ENCODE peak calls at places on chromosomes 5 and 9, in seven cellular contexts. Q, F, X, B, U, L and S are unnamed samples.

GRCh38 chr9:134768332-134769083 is 112.1 kb upstream of the FCN2 start:
- DNase-seq in X (no peak), Q (no peak), U (no peak), F (no peak), L (peak), B (no peak), S (no peak)

GRCh38 chr5:170471551-170472212 is 32.1 kb upstream of the KCNIP1 start:
- DNase-seq in L (no peak), F (no peak), Q (no peak), U (no peak), B (no peak), X (no peak), S (no peak)

GRCh38 chr5:98330871-98331270 is 442.6 kb upstream of the RGMB start:
- DNase-seq in U (no peak), X (no peak), F (no peak), B (no peak), Q (no peak), L (no peak), S (no peak)

GRCh38 chr5:15502208-15502607 is 2.2 kb downstream of the FBXL7 start:
- DNase-seq in U (peak), B (no peak), Q (no peak), X (peak), F (no peak), L (no peak), S (peak)

GRCh38 chr9:86867658-86868313 is 79.5 kb downstream of the GAS1 start:
- DNase-seq in F (peak), U (peak), X (peak), B (peak), Q (no peak), L (no peak), S (no peak)

GRCh38 chr5:465591-466403 is 22.8 kb downstream of the EXOC3 start:
- DNase-seq in F (no peak), U (no peak), Q (no peak), B (no peak), L (peak), X (no peak), S (no peak)

GRCh38 chr5:42858031-42858643 is 46.4 kb upstream of the SELENOP start:
- DNase-seq in B (no peak), X (peak), L (no peak), Q (no peak), F (no peak), U (no peak), S (no peak)

GRCh38 chr9:88922091-88922490 is 69.2 kb upstream of the S1PR3 start:
- DNase-seq in F (no peak), X (no peak), U (no peak), B (no peak), L (no peak), Q (no peak), S (no peak)

GRCh38 chr5:144697847-144698262 is 527.2 kb downstream of the KCTD16 start:
- DNase-seq in U (peak), Q (no peak), X (peak), B (no peak), F (no peak), L (no peak), S (peak)

GRCh38 chr5:171207256-171207866 is 101.7 kb upstream of the TLX3 start:
- DNase-seq in X (peak), Q (peak), F (peak), B (no peak), U (peak), L (no peak), S (peak)

DNA sequence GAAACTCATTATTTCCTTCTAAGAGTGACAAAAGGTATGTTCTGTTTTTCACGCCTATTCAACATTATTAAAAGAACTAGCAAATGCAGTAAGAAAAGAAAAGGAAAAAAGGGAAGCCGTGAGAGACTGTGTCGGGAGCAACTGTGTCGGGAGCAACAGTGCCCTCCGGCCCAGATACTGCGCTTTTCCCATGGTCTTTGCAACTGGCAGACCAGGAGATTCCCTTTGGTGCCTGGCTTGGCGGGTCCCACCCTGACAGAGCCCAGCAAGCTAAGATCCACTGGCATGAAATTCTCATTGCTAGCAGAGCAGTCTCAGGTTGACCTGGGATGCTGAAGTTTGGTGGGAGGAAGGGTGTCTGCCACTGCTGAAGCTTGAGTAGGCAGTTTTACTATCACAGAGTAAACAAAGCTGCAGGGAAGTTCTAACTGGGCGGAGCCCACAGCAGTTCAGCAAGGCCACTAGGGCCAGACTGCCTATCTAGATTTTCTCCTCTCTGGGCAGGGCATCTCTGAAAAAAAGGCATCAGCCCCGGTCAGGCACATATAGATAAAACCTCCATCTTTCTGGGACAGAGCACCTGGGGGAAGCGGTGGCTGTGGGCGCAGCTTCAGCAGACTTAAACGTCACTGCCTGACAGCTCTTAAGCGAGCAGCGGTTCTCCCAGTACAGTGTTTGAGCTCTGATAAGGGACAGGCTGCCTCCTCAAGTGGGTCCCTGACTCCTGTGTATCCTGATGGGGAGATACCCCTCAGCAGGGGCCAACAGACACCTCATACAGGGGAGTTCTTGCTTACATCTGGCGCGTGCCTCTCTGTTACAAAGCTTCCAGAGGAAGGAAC is 1237.4 kb upstream of the CDH18 start:
- DNase-seq in B (no peak), F (no peak), L (no peak), Q (no peak), X (no peak), U (no peak), S (no peak)
- TF ChIP-seq CTCF in B (no peak), F (no peak), L (no peak), Q (no peak), X (no peak), U (no peak), S (no peak)

GRCh38 chr5:139341689-139342422 is at the start of gene PAIP2:
- DNase-seq in B (peak), U (peak), L (peak), X (peak), F (peak), Q (peak), S (peak)

GRCh38 chr5:139344177-139344576 is 2.5 kb downstream of the PAIP2 start:
- DNase-seq in B (no peak), F (no peak), L (no peak), Q (no peak), U (no peak), X (no peak), S (no peak)

GRCh38 chr5:139342423-139342723 is 719 bp downstream of the PAIP2 start:
- DNase-seq in L (no peak), U (no peak), B (no peak), X (no peak), Q (no peak), F (no peak), S (no peak)

GRCh38 chr5:139341187-139341688 is 416 bp upstream of the PAIP2 start:
- DNase-seq in L (no peak), X (no peak), Q (no peak), B (no peak), F (no peak), U (no peak), S (no peak)

DNA sequence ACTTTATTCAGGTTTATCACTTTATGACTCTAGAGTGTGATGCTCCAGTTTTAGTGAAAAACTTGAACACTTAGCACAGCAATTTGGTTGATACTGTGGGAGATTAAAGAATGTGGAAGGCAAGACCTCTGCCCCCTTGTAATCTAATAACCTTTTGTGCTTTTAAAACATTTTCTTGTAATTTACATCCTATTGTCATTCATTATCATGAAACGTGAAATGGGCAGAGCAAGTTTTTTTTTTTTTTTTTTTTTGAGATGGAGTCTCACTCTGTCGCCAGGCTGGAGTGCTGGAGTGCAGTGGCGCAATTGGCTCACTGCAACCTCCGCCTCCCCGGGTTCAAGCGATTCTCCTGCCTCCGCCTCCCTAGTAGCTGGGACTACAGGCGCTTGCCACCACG is 1.8 kb downstream of the PAIP2 start:
- DNase-seq in Q (no peak), U (no peak), F (no peak), L (no peak), X (no peak), B (no peak), S (no peak)
- H3K4me3 ChIP-seq in Q (peak), U (peak), F (peak), L (peak), X (peak), B (peak), S (peak)

DNA sequence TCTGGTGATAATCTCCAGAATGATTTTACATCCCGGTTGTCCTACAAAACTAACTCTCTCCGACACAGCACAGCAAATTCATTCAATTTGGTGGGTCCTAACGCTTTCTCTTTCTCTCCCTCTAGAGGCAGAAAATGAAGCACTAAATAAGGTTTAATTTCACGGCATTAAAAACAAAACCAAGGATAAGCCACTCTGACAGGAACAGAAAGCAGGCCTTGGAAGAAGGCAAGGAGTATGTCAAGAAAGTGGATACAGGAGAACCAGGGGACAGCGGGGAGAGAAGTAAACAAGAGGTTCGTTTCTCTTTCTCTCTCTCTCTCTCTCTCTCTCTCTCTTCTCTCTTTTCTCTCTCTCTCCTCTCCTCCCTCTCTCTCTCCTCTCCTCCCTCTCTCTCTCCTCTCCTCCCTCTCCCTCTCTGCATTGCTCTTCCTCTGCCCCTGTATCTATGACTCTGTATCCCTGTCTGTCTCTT is 49.8 kb downstream of the EBF1 start:
- DNase-seq in X (peak), U (peak), L (no peak), Q (no peak), B (no peak), F (peak), S (peak)
- TF ChIP-seq CTCF in X (peak), U (peak), L (peak), Q (peak), B (no peak), F (peak), S (peak)

DNA sequence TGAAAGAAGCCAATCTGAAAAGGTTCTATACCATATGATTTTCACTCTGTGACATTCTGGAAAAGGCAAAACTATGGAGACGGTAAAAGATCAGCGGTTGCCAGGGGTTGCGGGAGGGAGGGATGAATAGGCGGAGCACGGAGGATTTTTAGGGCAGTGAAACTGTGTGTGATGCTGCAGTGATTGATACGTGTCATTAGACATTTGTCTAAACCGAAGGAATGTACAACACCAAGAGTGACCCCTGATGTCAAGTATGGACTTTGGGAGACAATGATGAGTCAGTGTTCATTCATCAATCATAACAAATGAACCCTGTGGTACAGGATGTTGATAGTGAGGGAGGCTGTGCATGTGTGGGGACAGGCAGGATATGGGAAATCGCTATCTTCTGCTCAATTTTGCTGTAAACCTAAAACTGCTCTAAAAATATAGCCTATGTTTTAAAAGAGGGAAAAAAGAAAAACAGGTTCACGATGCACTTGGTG is 34.4 kb downstream of the ERGIC1 start:
- DNase-seq in F (no peak), X (peak), Q (no peak), B (no peak), L (no peak), U (peak), S (peak)
- H3K4me3 ChIP-seq in F (peak), X (no peak), Q (no peak), B (no peak), L (peak), U (no peak), S (no peak)

GRCh38 chr5:140869555-140869886 is 764 bp downstream of the PCDHA11 start:
- DNase-seq in Q (no peak), X (no peak), U (no peak), F (no peak), B (no peak), L (no peak), S (no peak)

GRCh38 chr5:140877262-140877581 is 2.1 kb downstream of the PCDHA12 start:
- DNase-seq in L (no peak), F (no peak), B (no peak), Q (no peak), U (no peak), X (no peak), S (no peak)

GRCh38 chr5:140870221-140871201 is 1.8 kb downstream of the PCDHA11 start:
- DNase-seq in X (no peak), Q (no peak), L (no peak), F (no peak), B (no peak), U (no peak), S (no peak)

GRCh38 chr5:140875085-140876065 is at the start of gene PCDHA12:
- DNase-seq in F (peak), U (no peak), L (no peak), B (no peak), Q (no peak), X (no peak), S (no peak)
- TF ChIP-seq CTCF in F (peak), U (no peak), L (no peak), B (no peak), Q (peak), X (no peak), S (no peak)

GRCh38 chr9:35236692-35237091 is 74.9 kb downstream of the UNC13B start:
- DNase-seq in X (peak), U (no peak), L (no peak), B (no peak), Q (no peak), F (no peak), S (no peak)
- H3K4me3 ChIP-seq in X (no peak), U (no peak), L (no peak), B (no peak), Q (no peak), F (no peak), S (no peak)